ENCODE peak calls at places on chromosomes 7 and 10, in five cellular contexts. X, E, L, B and O are unnamed samples.

GRCh38 chr7:19369182-19369581 is 224.0 kb upstream of the FERD3L start:
- DNase-seq in X (no peak), E (no peak), L (no peak), B (no peak), O (no peak)

GRCh38 chr10:29127731-29128130 is 161.1 kb upstream of the LYZL1 start:
- DNase-seq in X (no peak), E (no peak), L (no peak), B (no peak), O (no peak)

GRCh38 chr10:24850726-24851300 is 101.6 kb downstream of the PRTFDC1 start:
- DNase-seq in X (no peak), E (no peak), L (no peak), B (no peak), O (no peak)

GRCh38 chr7:84529480-84530205 is 335.1 kb upstream of the SEMA3A start:
- DNase-seq in X (no peak), E (peak), L (no peak), B (no peak), O (peak)

GRCh38 chr10:7008645-7009044 is 402.2 kb downstream of the SFMBT2 start:
- DNase-seq in X (no peak), E (no peak), L (no peak), B (no peak), O (no peak)

GRCh38 chr7:87159538-87159937 is 7.3 kb downstream of the DMTF1 start:
- DNase-seq in X (no peak), E (no peak), L (no peak), B (no peak), O (no peak)

GRCh38 chr10:75123088-75123682 is 11.7 kb downstream of the SAMD8 start:
- DNase-seq in X (no peak), E (no peak), L (no peak), B (no peak), O (no peak)

GRCh38 chr7:121803041-121803440 is 69.9 kb upstream of the PTPRZ1 start:
- DNase-seq in X (no peak), E (no peak), L (no peak), B (no peak), O (no peak)

GRCh38 chr7:55426676-55427075 is 61.5 kb downstream of the LANCL2 start:
- DNase-seq in X (no peak), E (no peak), L (no peak), B (no peak), O (no peak)

GRCh38 chr10:3850999-3851937 is 66.3 kb upstream of the KLF6 start:
- DNase-seq in X (no peak), E (peak), L (no peak), B (no peak), O (peak)

GRCh38 chr10:125114761-125115391 is 45.5 kb downstream of the CTBP2 start:
- DNase-seq in X (peak), E (no peak), L (no peak), B (no peak), O (no peak)

GRCh38 chr10:124689911-124690498 is 54.2 kb downstream of the FAM53B start:
- DNase-seq in X (no peak), E (no peak), L (no peak), B (no peak), O (no peak)

GRCh38 chr10:94490789-94491039 is 54.9 kb upstream of the HELLS start:
- DNase-seq in X (no peak), E (no peak), L (no peak), B (no peak), O (no peak)

GRCh38 chr7:1665721-1666250 is 4.3 kb upstream of the ELFN1 start:
- DNase-seq in X (peak), E (no peak), L (no peak), B (no peak), O (no peak)

GRCh38 chr7:28957822-28958234 is 302 bp downstream of the TRIL start:
- DNase-seq in X (no peak), E (peak), L (peak), B (no peak), O (no peak)

GRCh38 chr7:95357623-95358022 is 33.3 kb upstream of the PON1 start:
- DNase-seq in X (no peak), E (no peak), L (no peak), B (no peak), O (no peak)

GRCh38 chr10:73110345-73110849 is at the start of gene NUDT13:
- DNase-seq in X (peak), E (peak), L (peak), B (peak), O (no peak)

GRCh38 chr7:66221442-66221841 is 16.3 kb downstream of the TPST1 start:
- DNase-seq in X (no peak), E (no peak), L (no peak), B (no peak), O (no peak)

GRCh38 chr10:14016011-14016536 is 314.6 kb downstream of the FRMD4A start:
- DNase-seq in X (no peak), E (peak), L (no peak), B (no peak), O (no peak)

GRCh38 chr10:103040424-103040823 is 122.3 kb downstream of the CNNM2 start:
- DNase-seq in X (no peak), E (no peak), L (no peak), B (no peak), O (no peak)

GRCh38 chr10:16967000-16967865 is 150.0 kb upstream of the RSU1 start:
- DNase-seq in X (no peak), E (peak), L (no peak), B (no peak), O (peak)

GRCh38 chr7:159088016-159088865 is 56.4 kb downstream of the VIPR2 start:
- DNase-seq in X (no peak), E (no peak), L (no peak), B (no peak), O (no peak)

GRCh38 chr10:77837248-77837924 is 89.2 kb downstream of the DLG5 start:
- DNase-seq in X (peak), E (no peak), L (no peak), B (no peak), O (no peak)

GRCh38 chr10:29256531-29256930 is 32.3 kb upstream of the LYZL1 start:
- DNase-seq in X (no peak), E (no peak), L (no peak), B (no peak), O (no peak)

GRCh38 chr7:129989466-129989865 is 36.7 kb upstream of the UBE2H start:
- DNase-seq in X (no peak), E (no peak), L (no peak), B (no peak), O (no peak)

GRCh38 chr10:94239696-94240095 is 123.0 kb downstream of the NOC3L start:
- DNase-seq in X (no peak), E (no peak), L (no peak), B (no peak), O (no peak)

GRCh38 chr7:52639981-52640380 is 395.5 kb upstream of the POM121L12 start:
- DNase-seq in X (no peak), E (no peak), L (no peak), B (peak), O (no peak)

GRCh38 chr10:90872648-90873020 is 860 bp downstream of the RPP30 start:
- DNase-seq in X (no peak), E (no peak), L (no peak), B (no peak), O (no peak)

GRCh38 chr10:101096378-101096777 is 34.6 kb downstream of the KAZALD1 start:
- DNase-seq in X (no peak), E (no peak), L (no peak), B (no peak), O (no peak)

GRCh38 chr10:10403762-10404161 is 613.9 kb upstream of the CELF2 start:
- DNase-seq in X (no peak), E (no peak), L (peak), B (no peak), O (no peak)

GRCh38 chr7:46576950-46577349 is 655.9 kb upstream of the IGFBP3 start:
- DNase-seq in X (no peak), E (peak), L (no peak), B (no peak), O (no peak)

GRCh38 chr10:17847586-17848296 is 38.6 kb downstream of the MRC1 start:
- DNase-seq in X (peak), E (peak), L (no peak), B (no peak), O (no peak)

GRCh38 chr10:93471110-93471651 is 11.0 kb downstream of the MYOF start:
- DNase-seq in X (no peak), E (peak), L (no peak), B (no peak), O (peak)

GRCh38 chr10:68526634-68527132 is 640 bp downstream of the SLC25A16 start:
- DNase-seq in X (no peak), E (peak), L (no peak), B (no peak), O (no peak)

GRCh38 chr10:119786117-119786769 is 60.4 kb downstream of the INPP5F start:
- DNase-seq in X (no peak), E (no peak), L (no peak), B (peak), O (no peak)

GRCh38 chr7:1234049-1234691 is 1.5 kb downstream of the UNCX start:
- DNase-seq in X (no peak), E (no peak), L (no peak), B (no peak), O (no peak)

GRCh38 chr7:93185303-93186027 is 37.3 kb upstream of the SAMD9L start:
- DNase-seq in X (no peak), E (peak), L (no peak), B (no peak), O (no peak)

GRCh38 chr7:31122649-31123058 is 70.5 kb downstream of the ADCYAP1R1 start:
- DNase-seq in X (peak), E (peak), L (peak), B (peak), O (peak)

GRCh38 chr10:26839966-26840627 is 20.7 kb downstream of the ABI1 start:
- DNase-seq in X (no peak), E (no peak), L (no peak), B (no peak), O (no peak)

GRCh38 chr7:151181011-151181431 is 6.0 kb downstream of the ASB10 start:
- DNase-seq in X (no peak), E (no peak), L (no peak), B (no peak), O (no peak)
- TF ChIP-seq POLR2AphosphoS5 in X (no peak), E (no peak), L (no peak), B (no peak), O (no peak)

DNA sequence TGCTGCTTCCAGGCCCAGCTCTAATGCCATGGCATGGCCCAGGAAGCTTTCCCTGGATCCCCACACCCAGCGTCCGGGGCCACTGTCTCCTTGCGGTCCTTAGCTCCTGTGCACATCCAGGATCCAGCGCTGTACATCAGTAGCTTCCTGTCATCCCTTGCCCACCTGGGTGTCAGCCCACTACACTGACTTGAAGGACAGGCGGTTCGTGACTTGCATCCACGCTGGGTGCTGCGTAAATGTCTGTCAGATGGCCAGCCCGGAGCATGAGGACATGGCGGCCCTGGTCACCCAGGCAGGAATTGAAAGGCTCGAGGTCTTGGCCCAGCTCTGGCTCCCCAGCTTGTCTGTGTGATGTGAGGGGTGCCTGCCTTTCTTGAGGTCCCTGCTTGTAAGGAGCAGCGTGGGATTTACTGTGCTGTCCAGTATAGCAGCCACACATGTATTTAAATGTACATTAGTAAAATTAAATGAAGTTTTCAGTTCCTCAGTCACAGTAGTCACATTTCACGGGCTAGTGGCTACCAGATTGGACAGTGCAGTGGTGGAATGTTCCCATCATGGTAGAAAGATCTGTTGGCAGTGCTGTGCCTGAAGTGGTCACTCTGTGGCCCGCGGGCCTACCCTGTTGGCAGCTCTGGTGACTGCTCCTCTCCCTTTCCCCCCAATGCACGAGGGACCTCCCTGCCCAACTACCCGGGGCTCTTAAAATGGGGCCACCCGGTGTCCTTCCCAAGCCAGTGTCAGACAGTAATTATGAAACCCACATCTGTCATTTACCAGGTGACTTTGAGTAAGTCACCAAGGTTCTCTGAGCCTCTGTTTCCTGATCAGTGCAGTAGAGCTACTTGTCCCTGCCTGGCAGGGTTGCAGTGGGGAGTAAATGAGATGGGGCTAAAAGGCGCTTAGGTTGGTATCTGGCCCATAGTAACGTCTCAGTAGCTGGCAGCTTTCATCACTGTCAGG is 97.8 kb upstream of the PPIF start:
- DNase-seq in X (no peak), E (no peak), L (no peak), B (no peak), O (no peak)
- TF ChIP-seq POLR2AphosphoS5 in X (no peak), E (no peak), L (no peak), B (no peak), O (no peak)

GRCh38 chr7:78203042-78203720 is 404.6 kb downstream of the PHTF2 start:
- DNase-seq in X (no peak), E (no peak), L (no peak), B (no peak), O (no peak)

GRCh38 chr7:78197447-78197846 is 398.9 kb downstream of the PHTF2 start:
- DNase-seq in X (no peak), E (peak), L (no peak), B (no peak), O (no peak)

GRCh38 chr7:78194609-78195008 is 396.0 kb downstream of the PHTF2 start:
- DNase-seq in X (no peak), E (no peak), L (no peak), B (no peak), O (no peak)

GRCh38 chr7:78195281-78195680 is 396.7 kb downstream of the PHTF2 start:
- DNase-seq in X (no peak), E (no peak), L (no peak), B (no peak), O (no peak)

DNA sequence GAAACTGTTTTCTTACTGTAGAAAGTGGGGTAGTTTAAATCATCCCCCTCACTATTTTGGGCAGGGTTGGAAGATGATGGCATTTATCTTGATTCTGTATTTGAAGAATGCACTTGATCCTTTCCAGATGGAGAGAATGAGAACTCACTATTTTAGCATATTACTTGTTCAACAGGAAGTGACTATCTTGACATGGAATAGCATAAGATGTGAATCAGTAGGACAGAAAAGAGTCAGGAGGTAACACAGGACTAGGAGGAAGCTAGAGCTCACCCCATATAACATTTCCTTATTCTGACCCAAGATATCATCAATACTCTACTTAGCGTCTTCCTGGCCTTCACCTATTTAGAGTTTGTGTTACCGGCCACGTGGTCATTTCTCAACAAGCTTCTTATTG is 400.2 kb downstream of the PHTF2 start:
- DNase-seq in X (no peak), E (no peak), L (no peak), B (no peak), O (no peak)
- TF ChIP-seq POLR2AphosphoS5 in X (no peak), E (no peak), L (no peak), B (no peak), O (no peak)

DNA sequence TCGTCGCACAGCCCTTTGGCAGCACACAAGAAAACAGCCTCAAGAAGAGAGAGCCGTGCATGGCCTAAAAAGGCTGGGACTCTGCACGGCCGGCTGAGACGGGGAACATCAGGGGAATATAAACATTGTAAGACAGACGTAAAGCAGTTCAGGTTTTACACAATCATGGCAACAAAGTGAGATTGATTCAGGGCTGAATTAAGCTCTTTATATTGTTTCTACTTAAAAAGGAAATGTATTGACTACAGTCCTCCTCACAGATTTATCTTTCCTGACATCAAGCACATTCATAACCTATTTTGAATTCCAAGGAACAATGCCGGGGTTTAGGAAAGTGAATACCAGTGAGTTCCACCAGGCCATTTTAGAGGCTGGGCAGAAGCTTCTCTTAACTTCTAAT is 25.2 kb downstream of the SORBS1 start:
- DNase-seq in X (no peak), E (peak), L (no peak), B (no peak), O (no peak)
- TF ChIP-seq POLR2AphosphoS5 in X (no peak), E (no peak), L (peak), B (no peak), O (no peak)

GRCh38 chr10:76397210-76397881 is 965.9 kb downstream of the LRMDA start:
- DNase-seq in X (no peak), E (no peak), L (no peak), B (no peak), O (no peak)
- TF ChIP-seq POLR2AphosphoS5 in X (no peak), E (no peak), L (no peak), B (no peak), O (no peak)

DNA sequence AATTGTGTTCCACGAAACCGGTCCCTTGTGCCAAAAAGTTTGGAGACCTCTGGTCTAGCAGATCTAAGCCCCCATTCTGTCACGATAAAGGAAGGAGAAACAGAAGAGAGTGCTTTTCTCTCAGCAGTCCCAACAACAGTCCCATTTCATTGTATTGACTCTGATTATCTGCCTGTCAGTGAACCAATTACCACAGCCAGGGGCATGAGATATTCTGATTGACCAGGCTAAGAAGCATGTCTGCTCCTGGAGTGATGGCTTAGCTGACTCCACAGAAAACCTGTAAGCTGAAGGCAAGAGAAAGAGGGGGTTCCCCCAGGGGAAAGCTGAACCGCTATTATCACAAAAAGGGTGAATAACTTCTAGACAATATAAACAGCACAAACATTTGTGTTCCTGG is 765.4 kb downstream of the SORCS1 start:
- DNase-seq in X (no peak), E (no peak), L (no peak), B (no peak), O (no peak)
- TF ChIP-seq POLR2AphosphoS5 in X (no peak), E (no peak), L (no peak), B (no peak), O (no peak)